ENCODE peak calls at places on chromosomes 5 and 9, in four cellular contexts. M, V, U and G are unnamed samples.

GRCh38 chr5:67015577-67016290 is 180.9 kb downstream of the CD180 start:
- DNase-seq in M (no peak), V (no peak), U (no peak), G (peak; percentile 15)

GRCh38 chr5:170132642-170133448 is 27.1 kb downstream of the FOXI1 start:
- DNase-seq in M (no peak), V (no peak), U (no peak), G (no peak)

GRCh38 chr5:1371602-1372342 is 26.9 kb upstream of the CLPTM1L start:
- DNase-seq in M (no peak), V (no peak), U (no peak), G (no peak)

GRCh38 chr5:7397005-7397546 is 1.1 kb downstream of the ADCY2 start:
- DNase-seq in M (peak; percentile 9), V (no peak), U (no peak), G (no peak)

GRCh38 chr9:72843525-72844439 is 109.1 kb downstream of the ALDH1A1 start:
- DNase-seq in M (no peak), V (no peak), U (no peak), G (no peak)

GRCh38 chr5:97383996-97384395 is 200.9 kb upstream of the RIOK2 start:
- DNase-seq in M (no peak), V (no peak), U (no peak), G (no peak)

GRCh38 chr5:132060501-132061161 is at the start of gene IL3:
- DNase-seq in M (no peak), V (no peak), U (no peak), G (no peak)

GRCh38 chr5:119435436-119436132 is 16.7 kb upstream of the HSD17B4 start:
- DNase-seq in M (peak; percentile 2), V (peak; percentile 17), U (peak; percentile 78), G (no peak)

GRCh38 chr5:54745599-54745998 is 228.0 kb downstream of the SNX18 start:
- DNase-seq in M (no peak), V (no peak), U (no peak), G (no peak)

GRCh38 chr5:33470544-33470943 is 29.8 kb downstream of the TARS1 start:
- DNase-seq in M (peak; percentile 33), V (no peak), U (no peak), G (peak; percentile 31)

GRCh38 chr5:175842947-175843793 is 28.2 kb upstream of the CPLX2 start:
- DNase-seq in M (no peak), V (no peak), U (no peak), G (no peak)

GRCh38 chr5:60568646-60569045 is 131.3 kb downstream of the DEPDC1B start:
- DNase-seq in M (no peak), V (no peak), U (no peak), G (no peak)

GRCh38 chr9:81320909-81321482 is 368.4 kb downstream of the TLE1 start:
- DNase-seq in M (no peak), V (no peak), U (no peak), G (no peak)

GRCh38 chr5:82111191-82111590 is 139.4 kb downstream of the ATG10 start:
- DNase-seq in M (no peak), V (no peak), U (no peak), G (no peak)

GRCh38 chr5:37876926-37877325 is 37.1 kb upstream of the GDNF start:
- DNase-seq in M (no peak), V (no peak), U (no peak), G (no peak)

GRCh38 chr5:29795253-29795652 is 1398.2 kb upstream of the CDH6 start:
- DNase-seq in M (no peak), V (no peak), U (no peak), G (no peak)

GRCh38 chr5:179731791-179732411 is 721 bp upstream of the MAML1 start:
- DNase-seq in M (no peak), V (no peak), U (peak; percentile 49), G (no peak)